ENCODE peak calls at places on chromosomes 11 and 22, in four cellular contexts. L, W, J and T are unnamed samples.
A peak's percentile ranks its signal among the peaks of the same experiment; 100 is the strongest.

GRCh38 chr11:65829459-65829858 is 4.3 kb upstream of the SNX32 start:
- DNase-seq in L (no peak), W (no peak), J (no peak), T (no peak)

GRCh38 chr11:108115495-108116140 is 5.7 kb upstream of the ACAT1 start:
- DNase-seq in L (peak; percentile 91), W (no peak), J (peak; percentile 91), T (peak; percentile 24)

GRCh38 chr11:85685820-85686459 is at the start of gene CCDC89:
- DNase-seq in L (peak; percentile 85), W (no peak), J (peak; percentile 94), T (no peak)

GRCh38 chr11:114083256-114084252 is 24.0 kb downstream of the ZBTB16 start:
- DNase-seq in L (peak; percentile 53), W (no peak), J (no peak), T (no peak)

GRCh38 chr22:44045171-44045570 is 21.1 kb downstream of the PARVB start:
- DNase-seq in L (no peak), W (no peak), J (peak; percentile 43), T (no peak)

GRCh38 chr11:113796663-113797259 is 17.2 kb downstream of the CLDN25 start:
- DNase-seq in L (no peak), W (no peak), J (peak; percentile 42), T (no peak)

GRCh38 chr22:49247194-49247924 is 580.3 kb downstream of the BRD1 start:
- DNase-seq in L (no peak), W (no peak), J (no peak), T (no peak)

GRCh38 chr22:24995649-24996180 is 43.2 kb downstream of the KIAA1671 start:
- DNase-seq in L (no peak), W (no peak), J (no peak), T (no peak)

GRCh38 chr22:44003776-44004460 is 20.2 kb upstream of the PARVB start:
- DNase-seq in L (no peak), W (no peak), J (no peak), T (no peak)

GRCh38 chr11:124586247-124586860 is 16.6 kb downstream of the OR8A1 start:
- DNase-seq in L (peak; percentile 64), W (peak; percentile 39), J (peak; percentile 67), T (peak; percentile 19)

GRCh38 chr22:18024276-18024939 is at the start of gene MICAL3:
- DNase-seq in L (peak; percentile 79), W (peak; percentile 44), J (peak; percentile 75), T (no peak)

GRCh38 chr22:46653596-46653995 is 33.4 kb downstream of the GRAMD4 start:
- DNase-seq in L (no peak), W (no peak), J (no peak), T (no peak)

GRCh38 chr11:65434057-65434666 is 11.6 kb downstream of the NEAT1 start:
- DNase-seq in L (no peak), W (no peak), J (peak; percentile 45), T (no peak)

GRCh38 chr11:47161134-47161854 is 15.4 kb downstream of the ARFGAP2 start:
- DNase-seq in L (peak; percentile 86), W (peak; percentile 46), J (peak; percentile 67), T (no peak)

GRCh38 chr11:47961383-47961782 is 19.0 kb upstream of the PTPRJ start:
- DNase-seq in L (no peak), W (no peak), J (no peak), T (no peak)

GRCh38 chr11:77204792-77205466 is 76.9 kb downstream of the MYO7A start:
- DNase-seq in L (no peak), W (no peak), J (no peak), T (no peak)

GRCh38 chr11:11916981-11917399 is 75.2 kb downstream of the USP47 start:
- DNase-seq in L (peak; percentile 34), W (no peak), J (peak; percentile 91), T (peak; percentile 56)

GRCh38 chr11:123841189-123841588 is 35.0 kb upstream of the OR6M1 start:
- DNase-seq in L (no peak), W (no peak), J (no peak), T (peak; percentile 8)

GRCh38 chr11:114651145-114651718 is 27.1 kb upstream of the NXPE2 start:
- DNase-seq in L (no peak), W (no peak), J (no peak), T (no peak)

GRCh38 chr22:48147831-48148230 is 1385.4 kb downstream of the TBC1D22A start:
- DNase-seq in L (no peak), W (no peak), J (no peak), T (no peak)

GRCh38 chr11:95968585-95968984 is 44.7 kb upstream of the MTMR2 start:
- DNase-seq in L (no peak), W (no peak), J (no peak), T (no peak)

GRCh38 chr11:75189911-75190310 is 39.0 kb downstream of the SLCO2B1 start:
- DNase-seq in L (no peak), W (no peak), J (no peak), T (no peak)

GRCh38 chr11:7257744-7258143 is 6.0 kb downstream of the SYT9 start:
- DNase-seq in L (no peak), W (no peak), J (no peak), T (no peak)

GRCh38 chr11:74255741-74256369 is 55.6 kb downstream of the P4HA3 start:
- DNase-seq in L (no peak), W (peak; percentile 41), J (peak; percentile 68), T (peak; percentile 33)